ENCODE peak calls at places on chromosomes 12 and 14, in four cellular contexts. Z is A549, F is HepG2, S is ovary. M is an unnamed sample.

GRCh38 chr14:39265032-39265431 is 31.3 kb downstream of the MIA2 start:
- DNase-seq in Z (no peak), F (no peak), S (no peak), M (no peak)

GRCh38 chr12:53044896-53045571 is 4.8 kb upstream of the TNS2 start:
- DNase-seq in Z (no peak), S (no peak), F (no peak), M (no peak)

GRCh38 chr14:73467800-73468199 is 9.5 kb upstream of the NUMB start:
- DNase-seq in F (no peak), S (no peak), Z (no peak), M (peak)

GRCh38 chr12:1995205-1995896 is 8.9 kb downstream of the DCP1B start:
- DNase-seq in F (no peak), S (no peak), Z (no peak), M (no peak)

GRCh38 chr12:131025234-131025633 is 71.5 kb downstream of the ADGRD1 start:
- DNase-seq in Z (no peak), S (no peak), F (no peak), M (no peak)

GRCh38 chr12:32032205-32032810 is 73.1 kb downstream of the RESF1 start:
- DNase-seq in S (no peak), Z (no peak), F (no peak), M (no peak)

GRCh38 chr12:65826513-65827171 is 2.4 kb downstream of the HMGA2 start:
- DNase-seq in Z (peak), S (no peak), F (no peak), M (no peak)

GRCh38 chr14:55031190-55031589 is 4.2 kb downstream of the SOCS4 start:
- DNase-seq in Z (no peak), S (no peak), F (no peak), M (no peak)

GRCh38 chr12:3206536-3207072 is 129.4 kb downstream of the TSPAN9 start:
- DNase-seq in S (no peak), Z (no peak), F (no peak), M (no peak)

GRCh38 chr12:75820848-75821578 is 210.6 kb downstream of the PHLDA1 start:
- DNase-seq in F (no peak), Z (no peak), S (peak), M (no peak)

GRCh38 chr12:6697584-6698351 is 2.8 kb downstream of the PIANP start:
- DNase-seq in Z (peak), S (no peak), F (peak), M (peak)
- TF ChIP-seq EP300 in Z (no peak), S (no peak), F (no peak), M (no peak)

GRCh38 chr14:61661471-61661988 is 33.8 kb upstream of the HIF1A start:
- DNase-seq in S (no peak), F (no peak), Z (no peak), M (no peak)
- TF ChIP-seq EP300 in S (no peak), F (no peak), Z (no peak), M (no peak)

GRCh38 chr12:93139028-93139665 is 210.1 kb upstream of the EEA1 start:
- DNase-seq in S (no peak), F (no peak), Z (no peak), M (no peak)

GRCh38 chr12:93140309-93140708 is 211.2 kb upstream of the EEA1 start:
- DNase-seq in F (no peak), S (no peak), Z (no peak), M (no peak)

GRCh38 chr12:93136243-93137015 is 207.3 kb upstream of the EEA1 start:
- DNase-seq in F (peak), S (no peak), Z (no peak), M (no peak)

GRCh38 chr12:93135286-93136239 is 206.5 kb upstream of the EEA1 start:
- DNase-seq in Z (no peak), F (peak), S (no peak), M (no peak)

DNA sequence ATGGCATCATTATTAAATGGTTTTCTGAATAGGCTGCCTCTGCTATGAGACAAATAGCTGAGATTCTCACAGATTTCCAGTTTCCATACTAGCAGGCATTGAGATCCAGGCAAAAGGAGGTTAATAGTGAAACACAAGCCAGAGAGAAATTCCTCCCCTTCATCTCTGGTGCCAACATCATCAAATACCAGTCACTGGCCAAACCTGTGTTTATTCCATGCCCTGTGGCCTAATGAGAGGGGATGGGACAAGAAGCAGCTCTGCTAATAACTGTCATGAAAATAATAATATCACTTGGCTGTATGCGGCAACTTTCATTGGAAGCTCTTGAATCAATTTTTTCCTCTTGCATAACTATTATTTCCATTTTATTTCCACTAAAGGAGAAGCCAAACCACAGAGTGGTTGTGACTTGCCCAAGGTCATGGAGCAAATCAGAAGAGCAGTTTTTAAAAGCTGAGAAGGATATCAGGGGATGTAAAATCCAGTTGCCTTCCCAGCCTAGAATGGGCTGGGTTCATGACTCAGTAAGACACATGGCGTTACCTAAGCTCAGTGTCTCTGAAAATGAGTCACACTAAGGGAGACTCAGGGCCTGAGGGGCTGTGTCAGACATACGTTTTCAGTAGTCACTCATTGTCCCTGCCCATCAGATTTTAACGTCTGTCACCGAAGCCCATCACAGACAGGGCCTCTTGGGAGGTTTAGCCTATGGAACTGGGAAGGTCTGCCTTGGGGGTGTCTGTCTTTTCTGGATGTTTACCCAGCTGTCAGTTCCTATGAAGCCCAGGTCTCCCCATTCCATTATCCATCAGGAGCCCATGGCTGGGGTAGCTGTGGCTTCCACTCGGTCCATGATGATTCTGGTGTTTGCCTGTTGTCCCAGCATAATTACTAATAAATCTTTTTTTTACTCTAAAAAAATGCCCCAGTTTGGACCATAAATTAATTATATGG is 208.8 kb upstream of the EEA1 start:
- DNase-seq in F (no peak), Z (peak), S (no peak), M (peak)
- TF ChIP-seq EP300 in F (no peak), Z (no peak), S (no peak), M (no peak)

GRCh38 chr14:68549966-68550705 is 242.7 kb downstream of the ZFP36L1 start:
- DNase-seq in Z (no peak), S (no peak), F (no peak), M (no peak)
- TF ChIP-seq EP300 in Z (no peak), S (no peak), F (no peak), M (no peak)

GRCh38 chr12:120314220-120314619 is 12.1 kb downstream of the SIRT4 start:
- DNase-seq in F (no peak), S (no peak), Z (peak), M (peak)

GRCh38 chr12:120316798-120317257 is 10.8 kb downstream of the PLA2G1B start:
- DNase-seq in S (no peak), Z (no peak), F (peak), M (peak)

GRCh38 chr12:120321382-120322202 is 6.0 kb downstream of the PLA2G1B start:
- DNase-seq in S (no peak), F (peak), Z (no peak), M (no peak)

GRCh38 chr12:120317258-120318105 is 10.1 kb downstream of the PLA2G1B start:
- DNase-seq in F (peak), Z (peak), S (peak), M (peak)
- TF ChIP-seq EP300 in F (no peak), Z (no peak), S (no peak), M (no peak)

GRCh38 chr12:103965590-103966407 is at the start of gene TDG:
- DNase-seq in Z (peak), F (peak), S (peak), M (peak)
- TF ChIP-seq EP300 in Z (no peak), F (no peak), S (no peak), M (no peak)